ENCODE peak calls at places on chromosome 18, in five cellular contexts. One of them, this sample, is unnamed.

GRCh38 chr18:8944871-8945245 is 157.6 kb upstream of the NDUFV2 start:
- DNase-seq in GDM1: no peak
- DNase-seq in hypothalamus: no peak
- DNase-seq in dorsolateral prefrontal cortex: no peak
- DNase-seq in NCI-H1092: no peak
- DNase-seq in this sample: no peak

GRCh38 chr18:22173928-22174301 is 4.5 kb downstream of the GATA6 start:
- DNase-seq in GDM1: no peak
- DNase-seq in hypothalamus: no peak
- DNase-seq in dorsolateral prefrontal cortex: no peak
- DNase-seq in NCI-H1092: no peak
- DNase-seq in this sample: no peak

GRCh38 chr18:13217971-13218375 is 587 bp upstream of the LDLRAD4 start:
- DNase-seq in GDM1: no peak
- DNase-seq in hypothalamus: no peak
- DNase-seq in dorsolateral prefrontal cortex: no peak
- DNase-seq in NCI-H1092: no peak
- DNase-seq in this sample: no peak

GRCh38 chr18:30457156-30457555 is 585.4 kb downstream of the DSC3 start:
- DNase-seq in GDM1: no peak
- DNase-seq in hypothalamus: no peak
- DNase-seq in dorsolateral prefrontal cortex: no peak
- DNase-seq in NCI-H1092: no peak
- DNase-seq in this sample: no peak

GRCh38 chr18:34330308-34330707 is 105.6 kb upstream of the NOL4 start:
- DNase-seq in GDM1: no peak
- DNase-seq in hypothalamus: no peak
- DNase-seq in dorsolateral prefrontal cortex: no peak
- DNase-seq in NCI-H1092: peak; percentile 17
- DNase-seq in this sample: no peak

GRCh38 chr18:73545497-73545896 is 602.1 kb downstream of the FBXO15 start:
- DNase-seq in GDM1: no peak
- DNase-seq in hypothalamus: no peak
- DNase-seq in dorsolateral prefrontal cortex: no peak
- DNase-seq in NCI-H1092: no peak
- DNase-seq in this sample: no peak

GRCh38 chr18:42047721-42048120 is 92.7 kb downstream of the PIK3C3 start:
- DNase-seq in GDM1: no peak
- DNase-seq in hypothalamus: no peak
- DNase-seq in dorsolateral prefrontal cortex: no peak
- DNase-seq in NCI-H1092: no peak
- DNase-seq in this sample: no peak

GRCh38 chr18:75884728-75885127 is 457.2 kb upstream of the SMIM21 start:
- DNase-seq in GDM1: no peak
- DNase-seq in hypothalamus: no peak
- DNase-seq in dorsolateral prefrontal cortex: no peak
- DNase-seq in NCI-H1092: no peak
- DNase-seq in this sample: no peak

GRCh38 chr18:9296233-9297006 is 38.2 kb upstream of the TWSG1 start:
- DNase-seq in GDM1: no peak
- DNase-seq in hypothalamus: no peak
- DNase-seq in dorsolateral prefrontal cortex: no peak
- DNase-seq in NCI-H1092: no peak
- DNase-seq in this sample: no peak

GRCh38 chr18:35495821-35496368 is 1.9 kb downstream of the INO80C start:
- DNase-seq in GDM1: no peak
- DNase-seq in hypothalamus: no peak
- DNase-seq in dorsolateral prefrontal cortex: no peak
- DNase-seq in NCI-H1092: no peak
- DNase-seq in this sample: no peak

GRCh38 chr18:64082054-64082453 is 66.8 kb downstream of the LINC00305 start:
- DNase-seq in GDM1: no peak
- DNase-seq in hypothalamus: no peak
- DNase-seq in dorsolateral prefrontal cortex: no peak
- DNase-seq in NCI-H1092: no peak
- DNase-seq in this sample: no peak

GRCh38 chr18:79747156-79747845 is 50.4 kb upstream of the KCNG2 start:
- DNase-seq in GDM1: no peak
- DNase-seq in hypothalamus: no peak
- DNase-seq in dorsolateral prefrontal cortex: no peak
- DNase-seq in NCI-H1092: no peak
- DNase-seq in this sample: no peak

GRCh38 chr18:49878996-49879585 is 65.8 kb upstream of the ACAA2 start:
- DNase-seq in GDM1: no peak
- DNase-seq in hypothalamus: no peak
- DNase-seq in dorsolateral prefrontal cortex: no peak
- DNase-seq in NCI-H1092: no peak
- DNase-seq in this sample: no peak

GRCh38 chr18:79973517-79973916 is 9.1 kb downstream of the HSBP1L1 start:
- DNase-seq in GDM1: no peak
- DNase-seq in hypothalamus: no peak
- DNase-seq in dorsolateral prefrontal cortex: no peak
- DNase-seq in NCI-H1092: no peak
- DNase-seq in this sample: no peak

GRCh38 chr18:54873884-54874255 is 45.6 kb downstream of the RAB27B start:
- DNase-seq in GDM1: no peak
- DNase-seq in hypothalamus: no peak
- DNase-seq in dorsolateral prefrontal cortex: no peak
- DNase-seq in NCI-H1092: no peak
- DNase-seq in this sample: no peak

GRCh38 chr18:31100598-31101147 is 1.5 kb downstream of the DSC2 start:
- DNase-seq in GDM1: no peak
- DNase-seq in hypothalamus: no peak
- DNase-seq in dorsolateral prefrontal cortex: no peak
- DNase-seq in NCI-H1092: no peak
- DNase-seq in this sample: peak; percentile 31

GRCh38 chr18:12423393-12423792 is 15.7 kb downstream of the PRELID3A start:
- DNase-seq in GDM1: no peak
- DNase-seq in hypothalamus: no peak
- DNase-seq in dorsolateral prefrontal cortex: no peak
- DNase-seq in NCI-H1092: no peak
- DNase-seq in this sample: no peak

GRCh38 chr18:69763821-69764220 is 183.9 kb downstream of the CD226 start:
- DNase-seq in GDM1: no peak
- DNase-seq in hypothalamus: no peak
- DNase-seq in dorsolateral prefrontal cortex: no peak
- DNase-seq in NCI-H1092: no peak
- DNase-seq in this sample: no peak

GRCh38 chr18:8252371-8252770 is 356.9 kb upstream of the RAB12 start:
- DNase-seq in GDM1: no peak
- DNase-seq in hypothalamus: no peak
- DNase-seq in dorsolateral prefrontal cortex: no peak
- DNase-seq in NCI-H1092: no peak
- DNase-seq in this sample: no peak

GRCh38 chr18:13218376-13219011 is at the start of gene LDLRAD4:
- DNase-seq in GDM1: peak; percentile 58
- DNase-seq in hypothalamus: peak; percentile 57
- DNase-seq in dorsolateral prefrontal cortex: no peak
- DNase-seq in NCI-H1092: no peak
- DNase-seq in this sample: peak; percentile 73

GRCh38 chr18:60358516-60358915 is 14.1 kb downstream of the MC4R start:
- DNase-seq in GDM1: no peak
- DNase-seq in hypothalamus: no peak
- DNase-seq in dorsolateral prefrontal cortex: no peak
- DNase-seq in NCI-H1092: no peak
- DNase-seq in this sample: no peak

GRCh38 chr18:22141211-22141610 is 28.2 kb upstream of the GATA6 start:
- DNase-seq in GDM1: no peak
- DNase-seq in hypothalamus: no peak
- DNase-seq in dorsolateral prefrontal cortex: no peak
- DNase-seq in NCI-H1092: no peak
- DNase-seq in this sample: no peak

GRCh38 chr18:76686737-76687231 is 135.6 kb upstream of the ZNF236 start:
- DNase-seq in GDM1: peak; percentile 3
- DNase-seq in hypothalamus: peak; percentile 66
- DNase-seq in dorsolateral prefrontal cortex: peak; percentile 76
- DNase-seq in NCI-H1092: peak; percentile 68
- DNase-seq in this sample: peak; percentile 70

GRCh38 chr18:72194072-72194471 is 350.1 kb downstream of the CBLN2 start:
- DNase-seq in GDM1: no peak
- DNase-seq in hypothalamus: no peak
- DNase-seq in dorsolateral prefrontal cortex: no peak
- DNase-seq in NCI-H1092: no peak
- DNase-seq in this sample: no peak

GRCh38 chr18:10660485-10660884 is 134.7 kb downstream of the NAPG start:
- DNase-seq in GDM1: no peak
- DNase-seq in hypothalamus: no peak
- DNase-seq in dorsolateral prefrontal cortex: no peak
- DNase-seq in NCI-H1092: no peak
- DNase-seq in this sample: no peak

GRCh38 chr18:68796936-68797690 is 767 bp upstream of the CCDC102B start:
- DNase-seq in GDM1: no peak
- DNase-seq in hypothalamus: no peak
- DNase-seq in dorsolateral prefrontal cortex: no peak
- DNase-seq in NCI-H1092: peak; percentile 75
- DNase-seq in this sample: no peak

GRCh38 chr18:56999823-57000222 is 147.1 kb upstream of the BOD1L2 start:
- DNase-seq in GDM1: no peak
- DNase-seq in hypothalamus: no peak
- DNase-seq in dorsolateral prefrontal cortex: no peak
- DNase-seq in NCI-H1092: no peak
- DNase-seq in this sample: no peak

GRCh38 chr18:68484241-68484640 is 230.7 kb downstream of the TMX3 start:
- DNase-seq in GDM1: no peak
- DNase-seq in hypothalamus: no peak
- DNase-seq in dorsolateral prefrontal cortex: no peak
- DNase-seq in NCI-H1092: no peak
- DNase-seq in this sample: no peak

GRCh38 chr18:31185551-31185950 is 22.9 kb upstream of the DSC1 start:
- DNase-seq in GDM1: no peak
- DNase-seq in hypothalamus: no peak
- DNase-seq in dorsolateral prefrontal cortex: no peak
- DNase-seq in NCI-H1092: no peak
- DNase-seq in this sample: no peak

GRCh38 chr18:34659579-34660517 is 50.2 kb upstream of the DTNA start:
- DNase-seq in GDM1: no peak
- DNase-seq in hypothalamus: peak; percentile 70
- DNase-seq in dorsolateral prefrontal cortex: peak; percentile 82
- DNase-seq in NCI-H1092: peak; percentile 43
- DNase-seq in this sample: peak; percentile 87

GRCh38 chr18:6576706-6577375 is 152.7 kb upstream of the ARHGAP28 start:
- DNase-seq in GDM1: no peak
- DNase-seq in hypothalamus: no peak
- DNase-seq in dorsolateral prefrontal cortex: no peak
- DNase-seq in NCI-H1092: no peak
- DNase-seq in this sample: no peak

GRCh38 chr18:6683112-6683876 is 46.2 kb upstream of the ARHGAP28 start:
- DNase-seq in GDM1: no peak
- DNase-seq in hypothalamus: no peak
- DNase-seq in dorsolateral prefrontal cortex: no peak
- DNase-seq in NCI-H1092: no peak
- DNase-seq in this sample: no peak

GRCh38 chr18:31648966-31649429 is 35.4 kb downstream of the B4GALT6 start:
- DNase-seq in GDM1: no peak
- DNase-seq in hypothalamus: no peak
- DNase-seq in dorsolateral prefrontal cortex: no peak
- DNase-seq in NCI-H1092: no peak
- DNase-seq in this sample: no peak

GRCh38 chr18:75558790-75559189 is 131.3 kb upstream of the SMIM21 start:
- DNase-seq in GDM1: no peak
- DNase-seq in hypothalamus: no peak
- DNase-seq in dorsolateral prefrontal cortex: no peak
- DNase-seq in NCI-H1092: no peak
- DNase-seq in this sample: no peak

GRCh38 chr18:62777814-62778213 is 62.5 kb downstream of the PHLPP1 start:
- DNase-seq in GDM1: no peak
- DNase-seq in hypothalamus: no peak
- DNase-seq in dorsolateral prefrontal cortex: no peak
- DNase-seq in NCI-H1092: no peak
- DNase-seq in this sample: no peak

GRCh38 chr18:37483221-37483971 is 82.2 kb downstream of the CELF4 start:
- DNase-seq in GDM1: no peak
- DNase-seq in hypothalamus: no peak
- DNase-seq in dorsolateral prefrontal cortex: no peak
- DNase-seq in NCI-H1092: no peak
- DNase-seq in this sample: peak; percentile 26